ENCODE peak calls at places on chromosomes 1 and 21, in six cellular contexts. J, F, Z, I, P and K are unnamed samples.

GRCh38 chr1:15969321-15969880 is 6.5 kb downstream of the ZBTB17 start:
- DNase-seq in I (no peak), P (no peak), Z (no peak), J (no peak), F (no peak), K (no peak)

GRCh38 chr1:97350662-97351061 is 570.2 kb downstream of the DPYD start:
- DNase-seq in Z (no peak), F (no peak), J (no peak), I (no peak), P (no peak), K (no peak)

GRCh38 chr1:63951076-63951946 is 177.5 kb downstream of the ROR1 start:
- DNase-seq in P (no peak), J (no peak), F (no peak), Z (no peak), I (no peak), K (no peak)

GRCh38 chr21:41142051-41142795 is 25.7 kb upstream of the BACE2 start:
- DNase-seq in F (peak; percentile 10), Z (no peak), I (peak; percentile 35), P (no peak), J (no peak), K (peak; percentile 5)

GRCh38 chr1:67126111-67126746 is 8.5 kb downstream of the C1orf141 start:
- DNase-seq in Z (no peak), I (no peak), F (no peak), J (no peak), P (no peak), K (no peak)

GRCh38 chr21:25565272-25566199 is 41.7 kb downstream of the MRPL39 start:
- DNase-seq in F (no peak), P (no peak), Z (no peak), I (no peak), J (peak; percentile 56), K (no peak)

GRCh38 chr21:18608226-18608625 is 204.6 kb upstream of the TMPRSS15 start:
- DNase-seq in Z (no peak), F (no peak), J (no peak), I (no peak), P (peak; percentile 61), K (no peak)

GRCh38 chr1:229507502-229507901 is 639 bp downstream of the NUP133 start:
- DNase-seq in J (no peak), P (no peak), I (no peak), Z (no peak), F (no peak), K (no peak)

GRCh38 chr21:42193131-42193671 is 25.7 kb upstream of the ABCG1 start:
- DNase-seq in Z (peak; percentile 76), P (no peak), I (no peak), J (peak; percentile 78), F (no peak), K (no peak)

GRCh38 chr1:19708558-19708957 is 43.9 kb downstream of the HTR6 start:
- DNase-seq in I (no peak), Z (no peak), F (no peak), P (no peak), J (no peak), K (peak; percentile 82)

GRCh38 chr1:157966034-157966671 is 27.3 kb upstream of the KIRREL1 start:
- DNase-seq in J (no peak), P (no peak), F (no peak), Z (no peak), I (no peak), K (no peak)

GRCh38 chr1:34736711-34737110 is 18.1 kb upstream of the GJB5 start:
- DNase-seq in F (peak; percentile 15), J (no peak), P (peak; percentile 68), Z (no peak), I (no peak), K (peak; percentile 77)

GRCh38 chr1:170929835-170930554 is 5.3 kb upstream of the MROH9 start:
- DNase-seq in F (peak; percentile 10), Z (no peak), I (no peak), P (peak; percentile 4), J (peak; percentile 27), K (peak; percentile 32)

GRCh38 chr1:73839922-73840321 is 358.1 kb downstream of the LRRIQ3 start:
- DNase-seq in I (no peak), P (no peak), F (no peak), J (peak; percentile 26), Z (no peak), K (no peak)

GRCh38 chr1:24996983-24997893 is 67.2 kb upstream of the RUNX3 start:
- DNase-seq in Z (no peak), J (peak; percentile 82), P (no peak), F (no peak), I (peak; percentile 7), K (no peak)